ENCODE peak calls at places on chromosomes 2 and 18, in nine cellular contexts. V is stomach, L is breast epithelium, A is Panc1, D is fibroblast of lung, W is left ventricle myocardium inferior, P is kidney, H is H9, J is foreskin keratinocyte. B is an unnamed sample.
A peak's percentile ranks its signal among the peaks of the same experiment; 100 is the strongest.

GRCh38 chr2:127052068-127052770 is 54.7 kb downstream of the BIN1 start:
- DNase-seq in L (peak; percentile 51), W (no peak), D (no peak), P (peak; percentile 62), J (no peak), V (no peak), H (no peak), A (no peak), B (no peak)

GRCh38 chr2:234289789-234290188 is 207.1 kb downstream of the ARL4C start:
- DNase-seq in W (no peak), V (no peak), H (no peak), A (no peak), D (peak; percentile 92), P (peak; percentile 76), L (no peak), J (peak; percentile 91), B (peak; percentile 77)

GRCh38 chr18:48838921-48839818 is 111.6 kb downstream of the SMAD7 start:
- DNase-seq in V (no peak), P (peak; percentile 71), W (no peak), J (peak; percentile 78), L (no peak), A (no peak), H (no peak), D (peak; percentile 62), B (peak; percentile 55)

GRCh38 chr18:58497845-58498244 is 131.0 kb downstream of the ALPK2 start:
- DNase-seq in W (no peak), J (peak; percentile 79), V (no peak), P (no peak), L (no peak), D (no peak), H (no peak), A (no peak), B (no peak)

GRCh38 chr2:235489897-235490296 is 3.9 kb upstream of the AGAP1 start:
- DNase-seq in W (no peak), P (no peak), V (no peak), A (no peak), D (no peak), J (no peak), H (no peak), L (no peak), B (no peak)

GRCh38 chr2:176106636-176107539 is at the start of gene HOXD11:
- DNase-seq in A (no peak), H (peak; percentile 83), V (no peak), W (no peak), D (no peak), L (peak; percentile 43), J (peak; percentile 61), P (peak; percentile 87), B (peak; percentile 78)

GRCh38 chr2:110664135-110664534 is 13.7 kb downstream of the BUB1 start:
- DNase-seq in V (no peak), W (no peak), L (no peak), A (no peak), D (no peak), H (no peak), P (no peak), J (no peak), B (no peak)

GRCh38 chr2:68889500-68889899 is 18.3 kb upstream of the BMP10 start:
- DNase-seq in J (no peak), H (no peak), L (no peak), W (no peak), P (peak; percentile 90), V (no peak), D (peak; percentile 27), A (no peak), B (no peak)

GRCh38 chr18:23053756-23054457 is 81.4 kb upstream of the CABLES1 start:
- DNase-seq in L (peak; percentile 66), H (peak; percentile 87), V (peak; percentile 27), J (peak; percentile 56), W (no peak), D (peak; percentile 35), A (no peak), P (no peak), B (no peak)

GRCh38 chr18:52340466-52341378 is 725 bp downstream of the DCC start:
- DNase-seq in A (no peak), H (no peak), P (no peak), J (no peak), W (no peak), D (peak; percentile 21), L (no peak), V (no peak), B (no peak)

GRCh38 chr2:146927080-146927714 is 917.6 kb upstream of the ACVR2A start:
- DNase-seq in D (peak; percentile 85), P (peak; percentile 76), W (no peak), L (no peak), J (peak; percentile 38), A (peak; percentile 12), H (peak; percentile 78), V (peak; percentile 34), B (no peak)

GRCh38 chr2:128137094-128137616 is 46.2 kb downstream of the UGGT1 start:
- DNase-seq in H (no peak), J (no peak), L (no peak), W (no peak), P (no peak), D (no peak), A (no peak), V (no peak), B (no peak)

GRCh38 chr2:99035920-99036319 is 99.9 kb upstream of the CRACDL start:
- DNase-seq in L (no peak), A (no peak), D (peak; percentile 11), J (peak; percentile 2), H (no peak), W (no peak), P (no peak), V (no peak), B (no peak)

GRCh38 chr2:27174638-27175037 is 25.8 kb downstream of the TCF23 start:
- DNase-seq in D (no peak), V (no peak), H (no peak), W (no peak), P (no peak), J (no peak), A (no peak), L (no peak), B (no peak)

GRCh38 chr2:28348149-28348567 is 44.5 kb upstream of the FOSL2 start:
- DNase-seq in W (no peak), A (no peak), P (peak; percentile 79), H (no peak), D (no peak), J (no peak), L (no peak), V (no peak), B (no peak)

GRCh38 chr2:199869227-199869541 is 18.2 kb upstream of the FTCDNL1 start:
- DNase-seq in D (no peak), A (no peak), V (no peak), J (no peak), W (no peak), L (no peak), P (no peak), H (no peak), B (no peak)

GRCh38 chr2:164847966-164848365 is 6.3 kb upstream of the COBLL1 start:
- DNase-seq in A (no peak), J (peak; percentile 86), W (no peak), V (no peak), H (no peak), P (no peak), L (no peak), D (peak; percentile 16), B (peak; percentile 80)

GRCh38 chr2:132503621-132504200 is 87.1 kb downstream of the GPR39 start:
- DNase-seq in A (no peak), L (no peak), P (no peak), H (no peak), W (no peak), V (no peak), J (peak; percentile 38), D (no peak), B (no peak)

GRCh38 chr2:30789670-30790210 is 17.5 kb downstream of the CAPN13 start:
- DNase-seq in L (no peak), D (no peak), W (no peak), H (no peak), J (no peak), A (no peak), P (no peak), V (no peak), B (no peak)

DNA sequence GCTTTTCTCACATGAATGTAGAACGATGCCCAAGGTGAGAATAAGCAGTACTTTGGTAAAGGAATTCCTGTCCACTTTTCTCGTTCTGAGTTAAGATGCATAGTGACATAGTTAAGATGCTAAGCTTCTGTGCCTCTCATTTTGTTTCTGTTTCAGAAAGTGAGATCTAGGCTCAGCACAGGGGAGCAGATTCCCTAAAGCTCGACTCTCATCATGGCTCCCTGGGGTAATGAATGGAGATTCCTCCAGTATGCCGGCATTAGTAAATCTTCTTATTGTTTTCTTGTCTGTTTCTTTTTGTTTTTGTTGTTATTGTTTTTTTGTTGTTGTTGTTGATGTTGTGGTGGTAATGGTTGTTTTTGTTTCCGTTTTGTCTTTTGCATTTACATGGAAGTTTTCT is 225.4 kb downstream of the LRRTM4 start:
- DNase-seq in P (no peak), V (no peak), D (no peak), J (no peak), W (no peak), L (no peak), A (no peak), H (no peak), B (no peak)
- H3K27ac ChIP-seq in P (no peak overlapping the region), V (no peak overlapping the region), D (no peak overlapping the region), J (no peak overlapping the region), W (no peak overlapping the region), L (no peak overlapping the region), A (no peak overlapping the region), H (peak overlapping the region; percentile 11), B (no peak overlapping the region)

GRCh38 chr18:24208270-24209035 is 69.6 kb downstream of the CABYR start:
- DNase-seq in V (no peak), L (no peak), D (no peak), J (peak; percentile 50), W (no peak), P (no peak), A (no peak), H (no peak), B (no peak)
- H3K27ac ChIP-seq in V (no peak overlapping the region), L (no peak overlapping the region), D (no peak overlapping the region), J (no peak overlapping the region), W (no peak overlapping the region), P (no peak overlapping the region), A (no peak overlapping the region), H (peak overlapping the region; percentile 71), B (peak overlapping the region; percentile 42)

GRCh38 chr2:64035067-64035942 is 16.1 kb upstream of the VPS54 start:
- DNase-seq in J (no peak), W (no peak), L (no peak), P (no peak), D (peak; percentile 62), A (no peak), H (no peak), V (no peak), B (no peak)
- H3K27ac ChIP-seq in J (no peak overlapping the region), W (no peak overlapping the region), L (no peak overlapping the region), P (no peak overlapping the region), D (no peak overlapping the region), A (no peak overlapping the region), H (no peak overlapping the region), V (no peak overlapping the region), B (no peak overlapping the region)

DNA sequence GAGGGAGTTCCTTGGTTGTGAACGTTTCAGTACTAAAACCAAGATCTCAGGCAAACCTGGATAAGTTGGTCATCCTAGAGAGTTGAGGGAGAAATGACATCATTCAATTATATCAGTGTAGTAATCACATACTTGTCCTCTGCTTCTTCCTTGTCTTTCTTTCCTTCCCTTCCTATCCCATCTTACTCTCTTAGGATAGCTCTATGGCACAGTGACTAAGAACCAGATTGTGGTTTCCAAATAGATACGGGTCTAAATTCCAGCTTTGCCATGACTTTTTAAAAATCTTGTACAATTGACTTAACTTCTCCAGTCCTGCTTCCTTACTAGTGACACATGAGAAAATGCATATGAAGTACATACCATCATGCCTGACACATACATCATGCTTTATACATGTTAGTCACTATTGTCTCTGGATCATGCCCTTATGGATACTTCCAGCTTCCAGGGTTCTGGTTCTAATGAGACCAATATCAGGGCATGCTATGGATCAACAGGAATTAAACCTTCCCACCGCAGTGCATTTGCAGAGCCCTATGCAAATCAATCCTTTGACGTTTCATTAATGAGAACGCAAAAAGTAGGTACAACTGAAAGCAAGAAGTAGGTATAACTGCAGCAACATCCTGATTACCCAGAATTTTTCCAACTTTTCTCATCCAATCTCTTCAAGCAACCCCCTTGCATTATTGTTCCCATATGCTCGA is 168.0 kb upstream of the KLF7 start:
- DNase-seq in W (no peak), P (no peak), L (no peak), D (no peak), V (no peak), J (peak; percentile 79), H (no peak), A (no peak), B (no peak)
- H3K27ac ChIP-seq in W (peak overlapping the region; percentile 93), P (peak overlapping the region; percentile 81), L (peak overlapping the region; percentile 86), D (peak overlapping the region; percentile 94), V (peak overlapping the region; percentile 75), J (peak overlapping the region; percentile 97), H (peak overlapping the region; percentile 94), A (peak overlapping the region; percentile 81), B (peak overlapping the region; percentile 99)

B was measured in epithelial cell of prostate.